ENCODE peak calls at places on chromosomes 7 and 10, in ten cellular contexts. M is K562, S is mesenchymal stem cell, C is neuronal stem cell, R is endodermal cell, Q is HepG2, K is IMR-90, E is mesendoderm, G is SK-N-SH, J is astrocyte. B is an unnamed sample.

GRCh38 chr10:112314822-112315474 is 31.7 kb downstream of the TECTB start:
- DNase-seq in E (peak; percentile 62), J (peak; percentile 49), C (peak; percentile 77), Q (peak; percentile 64), M (peak; percentile 69), G (peak; percentile 76), K (peak; percentile 70), S (peak; percentile 59), R (peak; percentile 90), B (no peak)

GRCh38 chr7:101772508-101773306 is 44.7 kb upstream of the CUX1 start:
- DNase-seq in G (no peak), M (no peak), J (no peak), K (no peak), Q (no peak), R (no peak), S (no peak), C (no peak), E (no peak), B (no peak)

GRCh38 chr7:12926236-12926635 is 238.8 kb downstream of the ARL4A start:
- DNase-seq in Q (no peak), E (no peak), M (no peak), J (no peak), S (no peak), G (no peak), K (no peak), C (no peak), R (no peak), B (no peak)

GRCh38 chr7:6306471-6306870 is 34.0 kb upstream of the CYTH3 start:
- DNase-seq in J (peak; percentile 86), K (peak; percentile 74), S (peak; percentile 43), G (no peak), E (no peak), M (no peak), Q (peak; percentile 72), C (no peak), R (no peak), B (no peak)

GRCh38 chr10:123663522-123663921 is 2.6 kb upstream of the GPR26 start:
- DNase-seq in K (no peak), J (no peak), E (no peak), Q (no peak), G (no peak), M (no peak), R (no peak), S (no peak), C (no peak), B (no peak)

GRCh38 chr10:3104251-3104918 is 37.0 kb downstream of the PFKP start:
- DNase-seq in C (no peak), E (no peak), G (no peak), S (no peak), M (no peak), Q (no peak), R (no peak), K (no peak), J (no peak), B (no peak)

GRCh38 chr7:137975223-137975622 is 26.7 kb downstream of the CREB3L2 start:
- DNase-seq in J (peak; percentile 76), Q (no peak), M (no peak), E (no peak), C (no peak), G (no peak), R (no peak), K (peak; percentile 85), S (peak; percentile 50), B (no peak)

GRCh38 chr7:115183431-115184057 is 261.6 kb downstream of the MDFIC start:
- DNase-seq in J (peak; percentile 72), R (no peak), E (peak; percentile 25), G (no peak), C (no peak), Q (no peak), S (peak; percentile 37), M (no peak), K (no peak), B (peak; percentile 70)

GRCh38 chr10:102150970-102151773 is 1.0 kb upstream of the NOLC1 start:
- DNase-seq in K (peak; percentile 79), R (no peak), Q (peak; percentile 65), G (no peak), S (peak; percentile 70), J (peak; percentile 78), M (no peak), E (peak; percentile 81), C (no peak), B (no peak)

GRCh38 chr7:88280801-88281200 is 25.9 kb downstream of the STEAP4 start:
- DNase-seq in M (no peak), G (no peak), E (no peak), S (no peak), C (no peak), R (no peak), K (no peak), J (no peak), Q (no peak), B (no peak)

GRCh38 chr7:18538554-18539250 is 43.2 kb downstream of the HDAC9 start:
- DNase-seq in J (no peak), C (no peak), S (no peak), R (no peak), E (peak; percentile 62), Q (no peak), K (no peak), G (no peak), M (no peak), B (no peak)

GRCh38 chr10:73094249-73094850 is 2.3 kb downstream of the P4HA1 start:
- DNase-seq in R (no peak), C (no peak), E (no peak), G (no peak), S (peak; percentile 52), K (peak; percentile 19), J (no peak), M (peak; percentile 35), Q (no peak), B (no peak)

GRCh38 chr7:18895456-18895855 is 222.0 kb downstream of the TWIST1 start:
- DNase-seq in K (peak; percentile 88), S (peak; percentile 50), R (no peak), Q (no peak), M (no peak), C (no peak), J (peak; percentile 84), E (no peak), G (no peak), B (no peak)

GRCh38 chr7:142534726-142535122 is 214.5 kb upstream of the PRSS1 start:
- DNase-seq in G (no peak), E (no peak), R (no peak), J (no peak), S (no peak), Q (no peak), C (no peak), K (no peak), M (no peak), B (no peak)
- H3K9ac ChIP-seq in G (no peak overlapping the region), E (no peak overlapping the region), R (no peak overlapping the region), J (no peak overlapping the region), S (no peak overlapping the region), Q (no peak overlapping the region), C (no peak overlapping the region), K (no peak overlapping the region), M (no peak overlapping the region), B (no peak overlapping the region)

GRCh38 chr7:2017914-2018785 is 214.6 kb downstream of the MAD1L1 start:
- DNase-seq in R (no peak), J (no peak), S (no peak), G (peak; percentile 53), Q (peak; percentile 56), E (no peak), M (no peak), K (no peak), C (no peak), B (no peak)

GRCh38 chr7:2017483-2017891 is 215.3 kb downstream of the MAD1L1 start:
- DNase-seq in R (no peak), Q (no peak), K (no peak), G (peak; percentile 43), S (no peak), M (no peak), E (no peak), J (no peak), C (no peak), B (no peak)

GRCh38 chr7:2016761-2017482 is 215.8 kb downstream of the MAD1L1 start:
- DNase-seq in M (no peak), J (no peak), E (no peak), G (peak; percentile 14), K (no peak), S (no peak), R (no peak), C (no peak), Q (no peak), B (no peak)

GRCh38 chr7:2019693-2020511 is 212.8 kb downstream of the MAD1L1 start:
- DNase-seq in C (no peak), G (peak; percentile 48), Q (no peak), E (peak; percentile 25), M (peak; percentile 87), S (peak; percentile 77), J (peak; percentile 93), R (no peak), K (peak; percentile 97), B (no peak)

DNA sequence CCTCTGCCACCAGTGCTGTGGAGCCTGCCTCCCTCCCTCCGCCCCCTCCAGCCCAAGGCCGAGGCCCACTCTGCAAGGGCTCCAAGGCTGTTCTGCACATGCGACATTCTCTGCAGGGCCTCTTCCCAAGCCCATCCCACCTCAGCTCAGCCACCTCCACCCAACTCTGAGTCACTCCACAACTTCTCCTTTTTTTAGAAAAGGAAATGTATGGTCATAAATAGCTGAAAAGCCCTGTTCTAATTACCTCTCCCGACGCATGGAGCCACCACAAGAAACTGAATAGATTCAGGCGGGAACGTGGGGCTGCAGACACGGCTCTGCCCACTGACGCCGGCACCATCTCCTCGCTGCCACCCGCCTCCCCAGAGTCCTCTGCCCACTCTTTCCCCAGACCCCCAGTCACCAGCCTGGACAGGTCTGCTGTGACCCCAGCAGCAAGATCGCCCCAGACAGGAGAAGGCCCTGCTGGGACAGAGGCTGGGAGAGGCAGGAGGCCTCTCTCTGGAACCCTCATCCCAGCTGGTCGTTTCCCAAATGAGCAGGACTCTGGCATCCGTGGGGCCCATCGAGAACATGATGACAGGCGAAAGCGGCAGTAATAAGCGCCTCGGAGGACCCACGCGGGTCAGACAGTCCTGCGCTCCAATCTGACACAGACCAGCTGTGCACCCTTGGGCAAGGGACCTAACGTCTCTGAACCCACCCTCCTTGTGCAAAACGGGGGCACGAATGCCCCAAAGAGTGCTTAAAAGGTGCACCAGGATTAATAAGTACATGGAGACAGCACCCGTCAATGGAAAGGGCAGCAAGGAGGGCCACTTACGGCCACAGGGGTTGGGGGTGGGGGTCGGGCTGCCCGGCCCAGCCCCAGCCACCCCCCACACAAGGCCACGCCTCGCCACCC is 213.7 kb downstream of the MAD1L1 start:
- DNase-seq in C (no peak), G (peak; percentile 43), K (peak; percentile 82), S (peak; percentile 58), Q (no peak), J (peak; percentile 75), E (peak; percentile 23), M (peak; percentile 79), R (no peak), B (peak; percentile 20)
- H3K4me3 ChIP-seq in C (no peak overlapping the region), G (no peak overlapping the region), K (no peak overlapping the region), S (peak overlapping the region; percentile 27), Q (no peak overlapping the region), J (no peak overlapping the region), E (no peak overlapping the region), M (no peak overlapping the region), R (no peak overlapping the region), B (peak overlapping the region; percentile 16)

GRCh38 chr10:99534456-99534938 is 1.8 kb downstream of the NKX2-3 start:
- DNase-seq in J (no peak), E (no peak), C (no peak), G (no peak), R (no peak), Q (no peak), K (no peak), M (no peak), S (peak; percentile 60), B (no peak)
- H3K9ac ChIP-seq in J (no peak overlapping the region), E (no peak overlapping the region), C (no peak overlapping the region), G (no peak overlapping the region), R (no peak overlapping the region), Q (no peak overlapping the region), K (no peak overlapping the region), M (no peak overlapping the region), S (no peak overlapping the region), B (no peak overlapping the region)

GRCh38 chr10:8059191-8059936 is 4.9 kb downstream of the GATA3 start:
- DNase-seq in C (peak; percentile 20), M (no peak), K (no peak), J (no peak), E (no peak), G (no peak), S (peak; percentile 68), R (peak; percentile 69), Q (no peak), B (no peak)
- H3K4me3 ChIP-seq in C (no peak overlapping the region), M (no peak overlapping the region), K (no peak overlapping the region), J (peak overlapping the region; percentile 35), E (no peak overlapping the region), G (peak overlapping the region; percentile 92), S (no peak overlapping the region), R (peak overlapping the region; percentile 74), Q (no peak overlapping the region), B (no peak overlapping the region)

B was measured in SK-N-MC.